ENCODE peak calls at places on chromosome 21, in six cellular contexts. C is fibroblast of lung, Y is stomach, T is A549, B is hepatocyte, L is lower lobe of right lung. G is an unnamed sample.

GRCh38 chr21:44461005-44461404 is 5.7 kb downstream of the LRRC3 start:
- DNase-seq in C (no peak), Y (no peak), T (no peak), B (no peak), L (no peak), G (no peak)

GRCh38 chr21:29504751-29505321 is 206.1 kb downstream of the BACH1 start:
- DNase-seq in C (peak; percentile 90), Y (no peak), T (no peak), B (no peak), L (no peak), G (no peak)

GRCh38 chr21:25871566-25871965 is 136.8 kb downstream of the GABPA start:
- DNase-seq in C (no peak), Y (no peak), T (peak; percentile 12), B (no peak), L (no peak), G (no peak)

GRCh38 chr21:26982767-26983166 is 15.9 kb upstream of the ADAMTS5 start:
- DNase-seq in C (peak; percentile 33), Y (no peak), T (no peak), B (no peak), L (no peak), G (no peak)

GRCh38 chr21:46161180-46161799 is 5.9 kb upstream of the FTCD start:
- DNase-seq in C (no peak), Y (peak; percentile 21), T (no peak), B (no peak), L (no peak), G (peak; percentile 5)

GRCh38 chr21:44916965-44917364 is 3.7 kb downstream of the ITGB2 start:
- DNase-seq in C (peak; percentile 43), Y (no peak), T (no peak), B (no peak), L (no peak), G (no peak)

GRCh38 chr21:45226540-45227326 is 61.0 kb downstream of the POFUT2 start:
- DNase-seq in C (peak; percentile 13), Y (no peak), T (no peak), B (no peak), L (no peak), G (no peak)

GRCh38 chr21:36699546-36700294 is 805 bp downstream of the SIM2 start:
- DNase-seq in C (no peak), Y (no peak), T (no peak), B (no peak), L (no peak), G (no peak)

GRCh38 chr21:29104239-29104708 is 26.2 kb upstream of the MAP3K7CL start:
- DNase-seq in C (peak; percentile 47), Y (no peak), T (no peak), B (no peak), L (no peak), G (no peak)

GRCh38 chr21:45404726-45405270 is at the start of gene COL18A1:
- DNase-seq in C (peak; percentile 41), Y (peak; percentile 52), T (peak; percentile 22), B (peak; percentile 88), L (peak; percentile 64), G (peak; percentile 29)

GRCh38 chr21:38729745-38730401 is 75.9 kb upstream of the ETS2 start:
- DNase-seq in C (peak; percentile 80), Y (no peak), T (no peak), B (no peak), L (no peak), G (no peak)

GRCh38 chr21:26124421-26124833 is 46.1 kb downstream of the APP start:
- DNase-seq in C (peak; percentile 64), Y (no peak), T (no peak), B (peak; percentile 14), L (no peak), G (no peak)

GRCh38 chr21:45532826-45533730 is 9.2 kb downstream of the SLC19A1 start:
- DNase-seq in C (no peak), Y (peak; percentile 68), T (no peak), B (no peak), L (peak; percentile 56), G (peak; percentile 90)

GRCh38 chr21:39441502-39442475 is 3.8 kb downstream of the LCA5L start:
- DNase-seq in C (peak; percentile 47), Y (no peak), T (peak; percentile 46), B (peak; percentile 62), L (no peak), G (no peak)

GRCh38 chr21:25929859-25930520 is 195.2 kb downstream of the GABPA start:
- DNase-seq in C (peak; percentile 80), Y (no peak), T (no peak), B (peak; percentile 21), L (no peak), G (no peak)

GRCh38 chr21:35019631-35020032 is 29.5 kb downstream of the RUNX1 start:
- DNase-seq in C (no peak), Y (peak; percentile 75), T (peak; percentile 37), B (peak; percentile 80), L (no peak), G (peak; percentile 76)

GRCh38 chr21:19607983-19608668 is 1204.5 kb upstream of the TMPRSS15 start:
- DNase-seq in C (no peak), Y (no peak), T (no peak), B (peak; percentile 11), L (no peak), G (no peak)

GRCh38 chr21:20617130-20617529 is 381.1 kb upstream of the NCAM2 start:
- DNase-seq in C (no peak), Y (peak; percentile 27), T (no peak), B (peak; percentile 8), L (no peak), G (no peak)

GRCh38 chr21:36613064-36613463 is 85.9 kb upstream of the SIM2 start:
- DNase-seq in C (no peak), Y (peak; percentile 39), T (no peak), B (no peak), L (no peak), G (no peak)

GRCh38 chr21:46092026-46092764 is 5.7 kb upstream of the COL6A2 start:
- DNase-seq in C (peak; percentile 99), Y (peak; percentile 37), T (no peak), B (peak; percentile 62), L (no peak), G (peak; percentile 64)

GRCh38 chr21:38796426-38796825 is 9.3 kb upstream of the ETS2 start:
- DNase-seq in C (peak; percentile 79), Y (no peak), T (no peak), B (no peak), L (no peak), G (no peak)

GRCh38 chr21:25903599-25903998 is 168.8 kb downstream of the GABPA start:
- DNase-seq in C (no peak), Y (no peak), T (no peak), B (no peak), L (no peak), G (no peak)

GRCh38 chr21:46048926-46049889 is 48.7 kb upstream of the COL6A2 start:
- DNase-seq in C (peak; percentile 100), Y (peak; percentile 54), T (no peak), B (peak; percentile 80), L (peak; percentile 57), G (peak; percentile 72)

GRCh38 chr21:45869121-45870007 is 112.2 kb upstream of the COL6A1 start:
- DNase-seq in C (peak; percentile 81), Y (peak; percentile 17), T (no peak), B (no peak), L (peak; percentile 24), G (no peak)

GRCh38 chr21:45385549-45386050 is 19.4 kb upstream of the COL18A1 start:
- DNase-seq in C (no peak), Y (no peak), T (no peak), B (no peak), L (peak; percentile 25), G (no peak)

GRCh38 chr21:45838636-45839035 is 142.9 kb upstream of the COL6A1 start:
- DNase-seq in C (peak; percentile 32), Y (no peak), T (no peak), B (no peak), L (no peak), G (no peak)

GRCh38 chr21:22409571-22409970 is 1411.4 kb downstream of the NCAM2 start:
- DNase-seq in C (no peak), Y (no peak), T (no peak), B (no peak), L (no peak), G (no peak)

GRCh38 chr21:35619184-35619583 is 441.1 kb downstream of the SETD4 start:
- DNase-seq in C (peak; percentile 90), Y (no peak), T (no peak), B (no peak), L (no peak), G (no peak)

GRCh38 chr21:9741343-9741742 is 780.0 kb upstream of the TPTE start:
- DNase-seq in C (no peak), Y (no peak), T (no peak), B (no peak), L (no peak), G (no peak)

GRCh38 chr21:9735421-9735961 is 785.9 kb upstream of the TPTE start:
- DNase-seq in C (no peak), Y (no peak), T (no peak), B (no peak), L (no peak), G (no peak)

GRCh38 chr21:9739240-9739639 is 782.1 kb upstream of the TPTE start:
- DNase-seq in C (no peak), Y (no peak), T (no peak), B (no peak), L (no peak), G (no peak)

GRCh38 chr21:9738527-9738926 is 782.9 kb upstream of the TPTE start:
- DNase-seq in C (no peak), Y (no peak), T (no peak), B (no peak), L (no peak), G (no peak)

DNA sequence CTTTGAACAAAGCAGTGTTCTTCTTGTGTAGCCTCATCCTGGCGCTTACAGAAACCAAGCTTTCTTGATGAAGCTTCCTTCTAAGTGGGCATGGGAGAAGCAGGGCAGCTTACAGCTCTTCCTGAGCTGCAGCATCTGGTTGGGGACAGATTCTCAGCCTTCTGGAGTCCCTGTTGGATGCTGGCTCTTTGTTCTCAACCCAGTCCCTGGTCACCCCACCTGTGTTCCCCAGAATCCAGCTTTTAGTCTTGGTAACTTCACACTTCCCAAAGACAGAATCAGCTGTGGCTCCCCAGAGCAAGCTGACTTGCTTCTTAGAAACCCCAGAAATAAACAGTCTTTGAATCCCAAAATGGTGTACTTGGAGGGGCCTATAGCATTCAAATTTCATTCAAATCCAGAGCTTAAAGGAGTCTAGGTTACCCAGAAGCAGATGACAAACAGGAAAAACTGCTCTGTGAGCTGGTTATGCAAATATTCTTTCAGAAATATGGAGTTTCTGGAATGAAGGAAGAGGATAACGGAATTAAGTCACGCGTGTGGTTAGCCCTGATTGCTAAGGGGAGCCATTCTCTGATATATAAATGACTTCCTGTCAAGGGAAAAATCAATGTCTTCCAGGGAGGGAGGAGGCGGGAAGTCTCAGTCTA is 783.4 kb upstream of the TPTE start:
- DNase-seq in C (no peak), Y (no peak), T (no peak), B (no peak), L (no peak), G (no peak)
- H3K9me3 ChIP-seq in C (no peaks in the 10 kb centered on the region), Y (peaks cover 7% of the 10 kb centered on the region), T (no peaks in the 10 kb centered on the region), B (peaks cover 38% of the 10 kb centered on the region), L (peaks cover 6% of the 10 kb centered on the region), G (peaks cover 15% of the 10 kb centered on the region)

GRCh38 chr21:42782723-42783247 is 96.6 kb downstream of the WDR4 start:
- DNase-seq in C (no peak), Y (no peak), T (no peak), B (no peak), L (no peak), G (no peak)
- H3K4me1 ChIP-seq in C (no peaks in the 10 kb centered on the region), Y (peaks cover 36% of the 10 kb centered on the region), T (no peaks in the 10 kb centered on the region), B (peaks cover 8% of the 10 kb centered on the region), L (peaks cover 27% of the 10 kb centered on the region), G (peaks cover 20% of the 10 kb centered on the region)

GRCh38 chr21:31726407-31726806 is 5.5 kb downstream of the SCAF4 start:
- DNase-seq in C (no peak), Y (no peak), T (no peak), B (no peak), L (no peak), G (no peak)
- H3K27ac ChIP-seq in C (no peak overlapping the region), Y (no peak overlapping the region), T (no peak overlapping the region), B (no peak overlapping the region), L (no peak overlapping the region), G (no peak overlapping the region)

GRCh38 chr21:33368124-33368523 is 35.1 kb upstream of the IFNGR2 start:
- DNase-seq in C (no peak), Y (no peak), T (no peak), B (no peak), L (no peak), G (no peak)
- H3K9me3 ChIP-seq in C (no peaks in the 10 kb centered on the region), Y (no peaks in the 10 kb centered on the region), T (peaks cover 14% of the 10 kb centered on the region), B (no peaks in the 10 kb centered on the region), L (peaks cover 20% of the 10 kb centered on the region), G (peaks cover 11% of the 10 kb centered on the region)